ENCODE peak calls at places on chromosomes 11 and 22, in five cellular contexts. One of them, this sample, is unnamed.

GRCh38 chr11:125368757-125369156 is 127.3 kb downstream of the FEZ1 start:
- DNase-seq in stomach: no peak
- DNase-seq in psoas muscle: no peak
- DNase-seq in heart right ventricle: no peak
- DNase-seq in PC-3: no peak
- DNase-seq in this sample: no peak

GRCh38 chr11:22666700-22667439 is 459 bp downstream of the GAS2 start:
- DNase-seq in heart right ventricle: peak; percentile 33
- DNase-seq in stomach: peak; percentile 67
- DNase-seq in PC-3: no peak
- DNase-seq in psoas muscle: peak; percentile 50
- DNase-seq in this sample: peak; percentile 4

GRCh38 chr22:27377901-27378300 is 423.7 kb downstream of the MN1 start:
- DNase-seq in heart right ventricle: no peak
- DNase-seq in stomach: peak; percentile 83
- DNase-seq in psoas muscle: no peak
- DNase-seq in PC-3: no peak
- DNase-seq in this sample: no peak

GRCh38 chr22:42608481-42609361 is 6.0 kb downstream of the POLDIP3 start:
- DNase-seq in psoas muscle: no peak
- DNase-seq in heart right ventricle: no peak
- DNase-seq in PC-3: peak; percentile 14
- DNase-seq in stomach: no peak
- DNase-seq in this sample: peak; percentile 72

GRCh38 chr22:41197808-41198585 is 7.1 kb upstream of the L3MBTL2 start:
- DNase-seq in PC-3: peak; percentile 27
- DNase-seq in heart right ventricle: no peak
- DNase-seq in stomach: peak; percentile 50
- DNase-seq in psoas muscle: no peak
- DNase-seq in this sample: peak; percentile 86

GRCh38 chr11:93757924-93758865 is 16.7 kb downstream of the C11orf54 start:
- DNase-seq in stomach: no peak
- DNase-seq in psoas muscle: no peak
- DNase-seq in PC-3: no peak
- DNase-seq in heart right ventricle: no peak
- DNase-seq in this sample: no peak

GRCh38 chr11:78868563-78868962 is 293.9 kb upstream of the NARS2 start:
- DNase-seq in stomach: no peak
- DNase-seq in psoas muscle: no peak
- DNase-seq in PC-3: no peak
- DNase-seq in heart right ventricle: no peak
- DNase-seq in this sample: no peak

GRCh38 chr11:46275964-46276641 is 1.4 kb upstream of the CREB3L1 start:
- DNase-seq in psoas muscle: no peak
- DNase-seq in heart right ventricle: no peak
- DNase-seq in stomach: peak; percentile 90
- DNase-seq in PC-3: no peak
- DNase-seq in this sample: no peak

GRCh38 chr11:71283960-71284359 is 31.6 kb upstream of the SHANK2 start:
- DNase-seq in psoas muscle: no peak
- DNase-seq in PC-3: peak; percentile 95
- DNase-seq in stomach: peak; percentile 94
- DNase-seq in heart right ventricle: no peak
- DNase-seq in this sample: no peak

GRCh38 chr22:23263651-23264555 is 83.6 kb downstream of the BCR start:
- DNase-seq in PC-3: no peak
- DNase-seq in stomach: peak; percentile 59
- DNase-seq in heart right ventricle: no peak
- DNase-seq in psoas muscle: no peak
- DNase-seq in this sample: no peak

GRCh38 chr11:116502641-116503061 is 270.1 kb downstream of the BUD13 start:
- DNase-seq in PC-3: no peak
- DNase-seq in heart right ventricle: peak; percentile 10
- DNase-seq in psoas muscle: peak; percentile 26
- DNase-seq in stomach: no peak
- DNase-seq in this sample: no peak

GRCh38 chr11:8098361-8098760 is 17.4 kb downstream of the TUB start:
- DNase-seq in psoas muscle: no peak
- DNase-seq in heart right ventricle: no peak
- DNase-seq in PC-3: peak; percentile 19
- DNase-seq in stomach: peak; percentile 17
- DNase-seq in this sample: no peak

GRCh38 chr22:40240671-40241070 is 62.9 kb downstream of the TNRC6B start:
- DNase-seq in stomach: no peak
- DNase-seq in PC-3: peak; percentile 42
- DNase-seq in heart right ventricle: no peak
- DNase-seq in psoas muscle: no peak
- DNase-seq in this sample: no peak

GRCh38 chr11:2569731-2570210 is 125.0 kb downstream of the KCNQ1 start:
- DNase-seq in psoas muscle: peak; percentile 8
- DNase-seq in PC-3: no peak
- DNase-seq in stomach: no peak
- DNase-seq in heart right ventricle: no peak
- DNase-seq in this sample: no peak

GRCh38 chr11:88301478-88302140 is 35.9 kb downstream of the CTSC start:
- DNase-seq in psoas muscle: no peak
- DNase-seq in heart right ventricle: no peak
- DNase-seq in stomach: no peak
- DNase-seq in PC-3: no peak
- DNase-seq in this sample: no peak

GRCh38 chr22:32967285-32968101 is 90.7 kb downstream of the SYN3 start:
- DNase-seq in psoas muscle: no peak
- DNase-seq in stomach: no peak
- DNase-seq in heart right ventricle: no peak
- DNase-seq in PC-3: no peak
- DNase-seq in this sample: no peak

GRCh38 chr11:2187267-2187707 is 15.7 kb upstream of the TH start:
- DNase-seq in psoas muscle: no peak
- DNase-seq in PC-3: no peak
- DNase-seq in stomach: no peak
- DNase-seq in heart right ventricle: no peak
- DNase-seq in this sample: no peak

GRCh38 chr11:68020575-68020974 is 9.9 kb upstream of the NDUFS8 start:
- DNase-seq in PC-3: peak; percentile 65
- DNase-seq in stomach: peak; percentile 82
- DNase-seq in heart right ventricle: no peak
- DNase-seq in psoas muscle: no peak
- DNase-seq in this sample: peak; percentile 55

DNA sequence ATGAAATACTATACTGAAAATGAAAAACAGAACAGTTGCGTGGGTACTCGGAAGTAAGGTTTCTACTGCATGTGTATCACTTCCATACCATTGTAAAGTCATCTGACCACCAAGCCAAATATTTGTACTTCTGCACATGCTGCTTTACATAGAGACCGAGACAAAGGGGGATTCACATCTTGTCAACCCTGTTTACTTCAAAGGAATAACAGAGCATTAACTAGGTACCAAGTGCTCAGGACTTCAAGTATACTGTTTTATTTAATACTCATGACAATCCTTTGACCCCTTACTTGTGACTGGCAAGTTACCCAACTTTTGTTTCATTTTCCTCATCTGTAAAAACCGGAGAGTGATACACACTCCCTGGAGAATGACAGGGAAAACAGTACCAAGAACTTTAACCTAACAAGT is 9.9 kb downstream of the MAPK1 start:
- DNase-seq in psoas muscle: no peak
- DNase-seq in stomach: no peak
- DNase-seq in heart right ventricle: no peak
- DNase-seq in PC-3: no peak
- DNase-seq in this sample: no peak
- H3K4me1 ChIP-seq in psoas muscle: peaks cover 65% of the 10 kb centered on the region
- H3K4me1 ChIP-seq in stomach: peaks cover 91% of the 10 kb centered on the region
- H3K4me1 ChIP-seq in heart right ventricle: peaks cover 85% of the 10 kb centered on the region
- H3K4me1 ChIP-seq in PC-3: no peaks in the 10 kb centered on the region
- H3K4me1 ChIP-seq in this sample: no peaks in the 10 kb centered on the region

GRCh38 chr11:64057890-64058289 is 22.2 kb downstream of the FLRT1 start:
- DNase-seq in heart right ventricle: no peak
- DNase-seq in psoas muscle: no peak
- DNase-seq in stomach: no peak
- DNase-seq in PC-3: no peak
- DNase-seq in this sample: no peak

GRCh38 chr11:64060263-64060860 is 24.6 kb downstream of the FLRT1 start:
- DNase-seq in stomach: no peak
- DNase-seq in PC-3: no peak
- DNase-seq in heart right ventricle: no peak
- DNase-seq in psoas muscle: no peak
- DNase-seq in this sample: no peak

GRCh38 chr11:64060861-64061444 is 25.2 kb downstream of the FLRT1 start:
- DNase-seq in PC-3: no peak
- DNase-seq in heart right ventricle: peak; percentile 30
- DNase-seq in stomach: peak; percentile 28
- DNase-seq in psoas muscle: peak; percentile 60
- DNase-seq in this sample: no peak

GRCh38 chr11:64058494-64058893 is 22.8 kb downstream of the FLRT1 start:
- DNase-seq in heart right ventricle: peak; percentile 81
- DNase-seq in PC-3: no peak
- DNase-seq in stomach: no peak
- DNase-seq in psoas muscle: no peak
- DNase-seq in this sample: no peak

DNA sequence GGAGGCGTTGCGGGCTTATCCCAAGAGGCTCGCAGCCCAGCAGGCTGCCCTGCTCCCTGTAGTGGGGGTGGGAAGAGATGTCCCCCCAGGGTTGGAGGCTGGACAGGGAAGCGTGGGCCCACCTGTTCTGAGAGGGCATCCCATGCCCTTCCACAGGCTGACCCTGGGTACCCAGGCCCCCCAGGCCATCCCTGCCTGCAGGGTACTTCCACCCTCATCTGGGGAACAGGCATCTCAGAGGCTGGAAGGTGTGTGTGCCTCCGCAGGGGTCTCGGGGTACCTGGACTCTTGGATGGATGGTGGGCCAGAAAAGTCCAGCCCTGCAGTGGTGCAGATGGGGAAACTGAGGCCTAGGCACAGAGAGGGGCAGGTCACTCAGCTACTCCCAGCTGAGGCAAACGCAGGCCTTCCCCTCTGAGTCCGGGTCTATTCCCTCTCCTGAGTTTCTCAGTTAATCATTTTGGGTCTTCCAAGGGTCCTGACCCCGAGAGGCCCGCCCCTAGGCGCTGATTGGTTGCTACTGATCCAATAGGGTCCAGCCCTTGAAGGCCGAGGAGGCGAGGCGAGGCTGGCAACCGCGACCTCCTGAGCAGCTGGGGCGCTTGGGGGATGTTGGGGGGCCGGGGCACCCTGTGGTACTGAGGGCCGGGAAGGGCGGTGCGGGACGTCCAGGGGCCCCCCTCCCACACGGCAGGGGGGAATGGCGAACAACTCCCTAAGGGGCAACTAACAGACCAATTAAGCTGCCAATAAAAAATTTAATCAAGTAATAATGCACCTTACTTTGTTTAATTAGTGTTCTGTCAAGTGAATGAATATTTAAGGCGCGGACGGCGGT is 23.8 kb downstream of the FLRT1 start:
- DNase-seq in PC-3: no peak
- DNase-seq in psoas muscle: no peak
- DNase-seq in heart right ventricle: no peak
- DNase-seq in stomach: no peak
- DNase-seq in this sample: no peak
- H3K27ac ChIP-seq in PC-3: no peak overlapping the region
- H3K27ac ChIP-seq in psoas muscle: no peak overlapping the region
- H3K27ac ChIP-seq in heart right ventricle: no peak overlapping the region
- H3K27ac ChIP-seq in stomach: no peak overlapping the region
- H3K27ac ChIP-seq in this sample: no peak overlapping the region

DNA sequence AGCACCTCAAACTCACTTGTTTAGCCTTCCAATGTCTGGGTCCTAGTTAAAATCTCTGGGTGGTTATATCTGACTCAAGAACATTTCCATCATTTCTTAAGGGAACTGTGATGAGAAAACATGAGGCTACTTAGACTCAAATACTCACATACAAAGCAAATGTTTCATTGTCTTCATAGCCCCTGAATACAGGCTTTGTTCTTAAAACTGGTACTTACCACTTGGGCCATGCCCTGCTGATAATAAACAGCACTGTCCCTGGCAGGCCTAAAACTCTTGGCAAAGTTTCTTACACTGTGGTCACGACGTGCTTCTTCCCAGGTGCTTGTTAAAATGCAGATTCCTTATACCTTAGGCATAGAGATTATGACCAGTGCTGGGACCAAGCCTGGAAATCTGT is 287.8 kb upstream of the MPPED2 start:
- DNase-seq in psoas muscle: no peak
- DNase-seq in stomach: no peak
- DNase-seq in PC-3: no peak
- DNase-seq in heart right ventricle: no peak
- DNase-seq in this sample: no peak
- H3K4me1 ChIP-seq in psoas muscle: no peaks in the 10 kb centered on the region
- H3K4me1 ChIP-seq in stomach: peaks cover 4% of the 10 kb centered on the region
- H3K4me1 ChIP-seq in PC-3: no peaks in the 10 kb centered on the region
- H3K4me1 ChIP-seq in heart right ventricle: peaks cover 48% of the 10 kb centered on the region
- H3K4me1 ChIP-seq in this sample: no peaks in the 10 kb centered on the region

GRCh38 chr22:19472233-19472632 is 6.8 kb downstream of the UFD1 start:
- DNase-seq in psoas muscle: no peak
- DNase-seq in heart right ventricle: no peak
- DNase-seq in stomach: no peak
- DNase-seq in PC-3: no peak
- DNase-seq in this sample: no peak

GRCh38 chr22:19476023-19476422 is 3.0 kb downstream of the UFD1 start:
- DNase-seq in PC-3: no peak
- DNase-seq in psoas muscle: no peak
- DNase-seq in heart right ventricle: no peak
- DNase-seq in stomach: no peak
- DNase-seq in this sample: no peak

GRCh38 chr22:19471572-19471971 is 7.4 kb downstream of the UFD1 start:
- DNase-seq in stomach: no peak
- DNase-seq in psoas muscle: no peak
- DNase-seq in heart right ventricle: no peak
- DNase-seq in PC-3: no peak
- DNase-seq in this sample: no peak

GRCh38 chr22:19470010-19470409 is 9.0 kb downstream of the UFD1 start:
- DNase-seq in psoas muscle: no peak
- DNase-seq in PC-3: no peak
- DNase-seq in heart right ventricle: no peak
- DNase-seq in stomach: no peak
- DNase-seq in this sample: no peak

DNA sequence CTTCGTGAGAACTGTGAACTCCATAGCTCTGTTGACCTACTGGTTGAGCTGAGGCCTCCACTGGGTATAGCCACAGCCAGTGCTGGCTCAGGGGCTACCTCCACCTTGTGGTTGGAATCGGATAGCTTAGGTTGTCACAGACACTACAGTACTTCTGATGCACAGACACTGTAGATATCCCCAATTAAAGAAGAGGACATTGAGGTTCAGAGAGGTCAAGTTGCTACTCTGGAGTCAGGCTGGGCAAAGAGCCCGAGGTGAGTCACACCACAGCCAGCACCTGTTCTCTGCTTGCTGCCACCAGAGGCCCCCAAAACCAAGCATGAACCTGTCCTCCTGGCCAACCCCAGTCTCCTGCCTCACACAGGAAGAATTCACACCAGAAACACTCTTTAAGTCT is 5.4 kb downstream of the UFD1 start:
- DNase-seq in heart right ventricle: no peak
- DNase-seq in psoas muscle: peak; percentile 67
- DNase-seq in PC-3: no peak
- DNase-seq in stomach: no peak
- DNase-seq in this sample: no peak
- H3K27ac ChIP-seq in heart right ventricle: no peak overlapping the region
- H3K27ac ChIP-seq in psoas muscle: peak overlapping the region; percentile 54
- H3K27ac ChIP-seq in PC-3: no peak overlapping the region
- H3K27ac ChIP-seq in stomach: no peak overlapping the region
- H3K27ac ChIP-seq in this sample: no peak overlapping the region

GRCh38 chr11:72432347-72433287 is 1.7 kb downstream of the CLPB start:
- DNase-seq in stomach: no peak
- DNase-seq in psoas muscle: no peak
- DNase-seq in heart right ventricle: no peak
- DNase-seq in PC-3: no peak
- DNase-seq in this sample: no peak
- H3K4me1 ChIP-seq in stomach: peaks cover 30% of the 10 kb centered on the region
- H3K4me1 ChIP-seq in psoas muscle: peaks cover 9% of the 10 kb centered on the region
- H3K4me1 ChIP-seq in heart right ventricle: peaks cover 16% of the 10 kb centered on the region
- H3K4me1 ChIP-seq in PC-3: peaks cover 4% of the 10 kb centered on the region
- H3K4me1 ChIP-seq in this sample: peaks cover 3% of the 10 kb centered on the region

This sample was measured in SJSA1.